ENCODE peak calls at places on chromosomes 1 and 21, in four cellular contexts. L, G, V and I are unnamed samples. For H3K4me1, the result is how much of the 10 kb centered on the place peaks cover.

GRCh38 chr1:2229032-2229920 is 1.2 kb downstream of the SKI start:
- DNase-seq in L (no peak), G (no peak), V (no peak), I (peak)

GRCh38 chr1:204461331-204462228 is 33.0 kb downstream of the PIK3C2B start:
- DNase-seq in L (peak), G (no peak), V (no peak), I (no peak)

GRCh38 chr1:34268311-34269042 is 91.8 kb downstream of the C1orf94 start:
- DNase-seq in L (no peak), G (no peak), V (no peak), I (no peak)

GRCh38 chr1:178564086-178564782 is 51.3 kb downstream of the TEX35 start:
- DNase-seq in L (no peak), G (peak), V (no peak), I (no peak)

GRCh38 chr1:59298710-59299346 is 1.9 kb downstream of the FGGY start:
- DNase-seq in L (no peak), G (peak), V (no peak), I (peak)

GRCh38 chr1:64515427-64515826 is 45.5 kb downstream of the CACHD1 start:
- DNase-seq in L (no peak), G (no peak), V (no peak), I (no peak)

GRCh38 chr1:59445040-59445439 is 148.1 kb downstream of the FGGY start:
- DNase-seq in L (no peak), G (no peak), V (no peak), I (peak)

GRCh38 chr1:43272161-43272560 is 2.4 kb downstream of the TMEM125 start:
- DNase-seq in L (no peak), G (no peak), V (no peak), I (no peak)

GRCh38 chr1:13593511-13594131 is 10.0 kb downstream of the PDPN start:
- DNase-seq in L (no peak), G (no peak), V (no peak), I (no peak)

GRCh38 chr1:212470059-212470458 is 37.3 kb downstream of the NENF start:
- DNase-seq in L (no peak), G (no peak), V (no peak), I (peak)

GRCh38 chr1:94792473-94792875 is 27.7 kb upstream of the SLC44A3 start:
- DNase-seq in L (no peak), G (no peak), V (no peak), I (peak)

GRCh38 chr1:247448107-247448778 is 9.7 kb downstream of the OR2B11 start:
- DNase-seq in L (peak), G (no peak), V (peak), I (peak)

GRCh38 chr21:39022035-39022900 is 161.0 kb downstream of the PSMG1 start:
- DNase-seq in L (no peak), G (no peak), V (no peak), I (no peak)

GRCh38 chr1:155856257-155856974 is 598 bp downstream of the GON4L start:
- DNase-seq in L (no peak), G (no peak), V (no peak), I (no peak)

GRCh38 chr1:155322571-155322952 is 1.9 kb downstream of the RUSC1 start:
- DNase-seq in L (no peak), G (no peak), V (no peak), I (no peak)

GRCh38 chr1:215728206-215728605 is 161.1 kb downstream of the KCTD3 start:
- DNase-seq in L (no peak), G (no peak), V (no peak), I (no peak)

GRCh38 chr1:194474701-194475100 is 1288.3 kb upstream of the B3GALT2 start:
- DNase-seq in L (no peak), G (no peak), V (no peak), I (no peak)

GRCh38 chr1:247390996-247391395 is 25.0 kb upstream of the NLRP3 start:
- DNase-seq in L (no peak), G (no peak), V (no peak), I (no peak)

GRCh38 chr1:30857062-30857461 is 51.5 kb downstream of the SDC3 start:
- DNase-seq in L (no peak), G (no peak), V (no peak), I (no peak)

GRCh38 chr1:162823771-162824525 is 33.4 kb downstream of the HSD17B7 start:
- DNase-seq in L (no peak), G (no peak), V (no peak), I (no peak)

GRCh38 chr21:45304161-45304830 is 16.6 kb upstream of the POFUT2 start:
- DNase-seq in L (no peak), G (no peak), V (no peak), I (no peak)

GRCh38 chr21:35840197-35840799 is 220.0 kb downstream of the SETD4 start:
- DNase-seq in L (peak), G (peak), V (no peak), I (peak)

GRCh38 chr1:42114229-42114628 is 39.0 kb upstream of the GUCA2B start:
- DNase-seq in L (no peak), G (no peak), V (no peak), I (no peak)

GRCh38 chr1:111448482-111448917 is 556 bp downstream of the WDR77 start:
- DNase-seq in L (peak), G (no peak), V (no peak), I (no peak)

GRCh38 chr1:26787381-26787705 is 407 bp upstream of the PIGV start:
- DNase-seq in L (peak), G (no peak), V (no peak), I (no peak)

GRCh38 chr1:48776400-48777218 is at the start of gene BEND5:
- DNase-seq in L (no peak), G (no peak), V (peak), I (no peak)

GRCh38 chr1:42806171-42806570 is 10.8 kb upstream of the ERMAP start:
- DNase-seq in L (no peak), G (no peak), V (no peak), I (no peak)

GRCh38 chr1:159960721-159961381 is 6.8 kb upstream of the SLAMF9 start:
- DNase-seq in L (no peak), G (no peak), V (no peak), I (no peak)

GRCh38 chr1:99281109-99281508 is 16.8 kb downstream of the PLPPR4 start:
- DNase-seq in L (no peak), G (no peak), V (no peak), I (no peak)

GRCh38 chr1:64543831-64544230 is 73.9 kb downstream of the CACHD1 start:
- DNase-seq in L (no peak), G (no peak), V (no peak), I (no peak)

GRCh38 chr1:83632906-83633305 is 366.0 kb downstream of the TTLL7 start:
- DNase-seq in L (no peak), G (no peak), V (no peak), I (no peak)

GRCh38 chr21:21187579-21187978 is 189.4 kb downstream of the NCAM2 start:
- DNase-seq in L (no peak), G (no peak), V (no peak), I (no peak)

GRCh38 chr1:53376041-53376461 is 48.2 kb upstream of the LRP8 start:
- DNase-seq in L (no peak), G (no peak), V (no peak), I (no peak)

GRCh38 chr1:63701187-63701586 is 72.6 kb upstream of the ROR1 start:
- DNase-seq in L (no peak), G (no peak), V (no peak), I (peak)

GRCh38 chr1:58823481-58824010 is 39.7 kb upstream of the JUN start:
- DNase-seq in L (peak), G (no peak), V (no peak), I (no peak)

GRCh38 chr1:67575861-67576260 is 109.1 kb upstream of the GADD45A start:
- DNase-seq in L (no peak), G (no peak), V (no peak), I (no peak)

GRCh38 chr1:87572891-87573290 is 244.2 kb downstream of the LMO4 start:
- DNase-seq in L (no peak), G (no peak), V (no peak), I (no peak)

GRCh38 chr1:240107058-240107684 is 15.5 kb downstream of the FMN2 start:
- DNase-seq in L (no peak), G (no peak), V (no peak), I (no peak)

GRCh38 chr1:32989160-32989894 is 24.7 kb upstream of the RNF19B start:
- DNase-seq in L (peak), G (no peak), V (no peak), I (no peak)
- H3K4me1 ChIP-seq in L (under half), G (under half), V (under half), I (half or more)

GRCh38 chr1:21543598-21543997 is 34.4 kb downstream of the ALPL start:
- DNase-seq in L (no peak), G (no peak), V (no peak), I (no peak)
- TF ChIP-seq USF2 in L (no peak), G (no peak), V (no peak), I (no peak)

GRCh38 chr21:34569381-34569979 is 45.4 kb downstream of the RCAN1 start:
- DNase-seq in L (no peak), G (no peak), V (no peak), I (no peak)

GRCh38 chr21:34570315-34570714 is 44.6 kb downstream of the RCAN1 start:
- DNase-seq in L (no peak), G (no peak), V (no peak), I (no peak)

GRCh38 chr21:34574984-34575529 is 39.9 kb downstream of the RCAN1 start:
- DNase-seq in L (no peak), G (no peak), V (no peak), I (no peak)

GRCh38 chr21:34574581-34574980 is 40.3 kb downstream of the RCAN1 start:
- DNase-seq in L (no peak), G (no peak), V (no peak), I (no peak)

DNA sequence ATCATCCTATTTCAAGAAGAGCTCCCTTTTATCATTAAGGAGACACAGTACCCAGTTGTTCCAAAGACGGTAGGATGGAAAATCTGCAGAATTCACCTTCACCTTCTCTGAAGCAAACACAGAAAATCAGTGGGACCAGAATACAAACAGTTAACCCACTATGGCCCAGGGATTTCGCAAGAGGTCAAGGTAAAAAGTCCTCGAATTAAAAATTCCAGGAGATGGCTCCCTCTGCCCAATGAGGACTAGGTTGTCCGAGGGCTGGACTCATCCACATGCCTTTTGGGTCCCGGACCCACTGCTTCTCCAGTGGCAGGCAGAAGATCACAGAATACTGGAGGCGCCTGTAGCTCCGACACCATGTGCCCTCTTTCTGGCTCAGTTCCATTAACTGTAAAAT is 42.9 kb downstream of the RCAN1 start:
- DNase-seq in L (no peak), G (no peak), V (no peak), I (no peak)
- TF ChIP-seq RNF2 in L (no peak), G (no peak), V (no peak), I (no peak)

GRCh38 chr1:66495490-66495889 is 38.5 kb upstream of the SGIP1 start:
- DNase-seq in L (no peak), G (no peak), V (no peak), I (no peak)
- H3K4me1 ChIP-seq in L (under half), G (under half), V (under half), I (under half)

GRCh38 chr1:18199462-18199861 is 91.9 kb downstream of the IGSF21 start:
- DNase-seq in L (no peak), G (no peak), V (no peak), I (no peak)
- TF ChIP-seq USF2 in L (no peak), G (no peak), V (no peak), I (no peak)

GRCh38 chr1:210360852-210361477 is 32.3 kb downstream of the HHAT start:
- DNase-seq in L (no peak), G (peak), V (no peak), I (peak)

GRCh38 chr1:210361665-210362064 is 33.0 kb downstream of the HHAT start:
- DNase-seq in L (no peak), G (no peak), V (no peak), I (no peak)

GRCh38 chr1:210362526-210362925 is 33.8 kb downstream of the HHAT start:
- DNase-seq in L (no peak), G (no peak), V (no peak), I (no peak)

GRCh38 chr1:210359255-210359654 is 30.6 kb downstream of the HHAT start:
- DNase-seq in L (no peak), G (no peak), V (no peak), I (no peak)

GRCh38 chr1:210358511-210359148 is 29.9 kb downstream of the HHAT start:
- DNase-seq in L (no peak), G (no peak), V (peak), I (no peak)
- TF ChIP-seq RNF2 in L (no peak), G (no peak), V (no peak), I (no peak)

DNA sequence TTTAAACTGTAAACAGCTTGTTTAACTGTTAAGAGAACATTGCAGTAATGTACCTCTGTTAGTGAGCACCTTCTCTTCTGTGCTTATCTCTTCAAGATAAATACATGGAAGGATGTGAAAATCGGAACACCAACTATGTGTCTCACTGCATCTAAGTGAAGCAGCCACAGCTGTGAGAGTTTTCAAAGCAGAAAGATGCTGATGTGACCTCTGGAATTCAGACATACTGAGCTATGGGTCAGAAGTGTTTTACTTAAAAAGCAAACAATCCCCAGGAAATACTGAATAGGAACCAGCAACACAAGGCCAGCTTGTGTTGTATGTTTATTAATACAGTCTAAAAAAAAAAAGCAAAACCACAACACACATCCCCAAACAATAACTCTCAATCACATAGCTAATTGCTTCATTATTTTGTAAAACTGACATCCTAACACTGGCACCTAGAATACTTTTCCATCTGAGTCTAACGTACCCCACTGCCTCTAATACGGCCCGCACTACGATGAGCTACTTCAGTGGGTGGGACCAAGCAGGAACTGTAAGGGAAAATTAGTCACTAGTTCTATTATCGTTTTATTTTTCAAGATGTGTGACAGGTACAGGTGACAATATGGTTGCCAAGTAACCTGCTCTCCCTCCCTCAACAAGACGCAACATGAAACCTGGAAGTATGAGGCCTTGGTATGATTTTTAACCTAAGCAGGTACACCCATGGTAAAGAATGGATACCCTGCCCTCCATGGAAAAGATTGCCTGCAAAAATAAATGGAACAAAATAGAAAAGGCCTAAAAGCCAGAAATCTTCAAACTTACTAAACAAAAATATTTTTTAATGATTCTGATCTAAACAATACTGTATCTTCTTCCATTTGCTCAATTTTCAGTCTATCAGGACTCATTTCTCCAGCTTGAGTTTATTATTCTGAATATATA is 13.9 kb downstream of the ERRFI1 start:
- DNase-seq in L (no peak), G (no peak), V (no peak), I (no peak)
- H3K4me1 ChIP-seq in L (under half), G (half or more), V (under half), I (half or more)